ENCODE peak calls at places on chromosomes 11 and 22, in six cellular contexts. G, V, R, L, J and Y are unnamed samples.

GRCh38 chr11:88535266-88535665 is 197.7 kb upstream of the CTSC start:
- DNase-seq in L (no peak), G (no peak), R (peak; percentile 30), J (no peak), V (no peak), Y (no peak)

GRCh38 chr11:19864141-19865120 is 151.8 kb downstream of the NAV2 start:
- DNase-seq in V (no peak), G (no peak), L (no peak), J (no peak), R (no peak), Y (no peak)

GRCh38 chr22:50702821-50703725 is 30.4 kb downstream of the SHANK3 start:
- DNase-seq in G (no peak), V (no peak), J (no peak), L (no peak), R (no peak), Y (no peak)

GRCh38 chr11:123218451-123218850 is 23.4 kb upstream of the CLMP start:
- DNase-seq in L (no peak), V (no peak), G (no peak), R (no peak), J (no peak), Y (no peak)

GRCh38 chr11:47979378-47980092 is 824 bp upstream of the PTPRJ start:
- DNase-seq in R (peak; percentile 26), G (peak; percentile 22), V (no peak), J (no peak), L (no peak), Y (no peak)

GRCh38 chr11:67632175-67632981 is 2.6 kb upstream of the NUDT8 start:
- DNase-seq in G (no peak), L (no peak), R (no peak), J (no peak), V (no peak), Y (no peak)

GRCh38 chr11:29985248-29985647 is 31.6 kb downstream of the KCNA4 start:
- DNase-seq in L (no peak), V (no peak), R (no peak), J (no peak), G (peak; percentile 10), Y (no peak)

GRCh38 chr11:117837791-117838190 is 13.2 kb upstream of the FXYD2 start:
- DNase-seq in J (peak; percentile 27), L (no peak), V (no peak), G (no peak), R (no peak), Y (no peak)

GRCh38 chr11:69541501-69542313 is 60.2 kb downstream of the LINC01488 start:
- DNase-seq in V (no peak), J (no peak), R (no peak), L (no peak), G (peak; percentile 14), Y (no peak)

GRCh38 chr22:45970709-45971388 is 6.1 kb downstream of the WNT7B start:
- DNase-seq in G (no peak), R (peak; percentile 43), L (no peak), J (peak; percentile 62), V (no peak), Y (no peak)

GRCh38 chr22:46684706-46685105 is 53.3 kb downstream of the CERK start:
- DNase-seq in G (peak; percentile 24), L (no peak), R (no peak), V (peak; percentile 61), J (peak; percentile 76), Y (peak; percentile 65)

GRCh38 chr11:72918825-72919224 is 104.6 kb downstream of the ATG16L2 start:
- DNase-seq in R (no peak), L (no peak), V (no peak), G (no peak), J (no peak), Y (no peak)

GRCh38 chr11:109000531-109000930 is 335.7 kb downstream of the DDX10 start:
- DNase-seq in R (no peak), J (no peak), L (no peak), G (peak; percentile 16), V (no peak), Y (no peak)

GRCh38 chr22:43968614-43969013 is 13.4 kb downstream of the SAMM50 start:
- DNase-seq in R (no peak), J (no peak), G (no peak), L (no peak), V (no peak), Y (no peak)